ENCODE peak calls at places on chromosomes 7 and 10, in eight cellular contexts. R is fibroblast of pulmonary artery, I is astrocyte of the cerebellum, M is foreskin fibroblast, Y is WERI-Rb-1, B is AG04449, Z is A549, G is cardiac muscle cell. J is an unnamed sample.

GRCh38 chr10:121772890-121773289 is 154.9 kb downstream of the ATE1 start:
- DNase-seq in R (peak), I (no peak), M (peak), Y (no peak), B (no peak), Z (no peak), G (peak), J (no peak)

GRCh38 chr7:21146642-21147423 is 281.1 kb upstream of the SP4 start:
- DNase-seq in R (no peak), I (no peak), M (no peak), Y (no peak), B (no peak), Z (no peak), G (no peak), J (no peak)

GRCh38 chr7:130365093-130365492 is 15.2 kb upstream of the CPA1 start:
- DNase-seq in R (no peak), I (peak), M (no peak), Y (no peak), B (no peak), Z (no peak), G (no peak), J (no peak)

GRCh38 chr10:110305767-110306451 is 1.2 kb upstream of the SMNDC1 start:
- DNase-seq in R (peak), I (peak), M (peak), Y (peak), B (peak), Z (peak), G (peak), J (peak)

GRCh38 chr10:53005612-53006325 is 233.2 kb upstream of the MBL2 start:
- DNase-seq in R (no peak), I (no peak), M (no peak), Y (no peak), B (no peak), Z (no peak), G (no peak), J (no peak)

GRCh38 chr7:2017483-2017891 is 215.3 kb downstream of the MAD1L1 start:
- DNase-seq in R (no peak), I (no peak), M (no peak), Y (no peak), B (no peak), Z (no peak), G (no peak), J (no peak)

GRCh38 chr7:151251926-151252835 is 3.7 kb upstream of the SMARCD3 start:
- DNase-seq in R (peak), I (peak), M (peak), Y (peak), B (no peak), Z (peak), G (peak), J (peak)

GRCh38 chr10:10007972-10008371 is 1009.7 kb upstream of the CELF2 start:
- DNase-seq in R (no peak), I (no peak), M (peak), Y (no peak), B (no peak), Z (no peak), G (no peak), J (peak)

GRCh38 chr10:28367865-28368541 is 65.1 kb upstream of the MPP7 start:
- DNase-seq in R (no peak), I (no peak), M (peak), Y (peak), B (no peak), Z (no peak), G (no peak), J (peak)

GRCh38 chr10:14571866-14572507 is 202.7 kb downstream of the FAM107B start:
- DNase-seq in R (peak), I (peak), M (peak), Y (no peak), B (no peak), Z (peak), G (peak), J (peak)

GRCh38 chr7:101138149-101138870 is 11.4 kb downstream of the SERPINE1 start:
- DNase-seq in R (peak), I (peak), M (peak), Y (peak), B (peak), Z (peak), G (peak), J (peak)

GRCh38 chr7:47690902-47691558 is 109.1 kb upstream of the TNS3 start:
- DNase-seq in R (peak), I (peak), M (peak), Y (no peak), B (no peak), Z (no peak), G (peak), J (no peak)

GRCh38 chr7:38178695-38179344 is 775 bp downstream of the STARD3NL start:
- DNase-seq in R (peak), I (no peak), M (no peak), Y (no peak), B (no peak), Z (no peak), G (no peak), J (no peak)

GRCh38 chr7:99301496-99301895 is 24.2 kb upstream of the ARPC1A start:
- DNase-seq in R (no peak), I (no peak), M (no peak), Y (no peak), B (no peak), Z (no peak), G (no peak), J (no peak)

GRCh38 chr7:99293167-99293566 is 20.5 kb downstream of the MYH16 start:
- DNase-seq in R (no peak), I (no peak), M (no peak), Y (no peak), B (no peak), Z (no peak), G (no peak), J (no peak)

GRCh38 chr7:99292127-99292526 is 19.5 kb downstream of the MYH16 start:
- DNase-seq in R (no peak), I (no peak), M (no peak), Y (no peak), B (no peak), Z (no peak), G (no peak), J (no peak)

GRCh38 chr7:99293650-99294049 is 21.0 kb downstream of the MYH16 start:
- DNase-seq in R (no peak), I (no peak), M (no peak), Y (no peak), B (no peak), Z (no peak), G (no peak), J (no peak)

GRCh38 chr7:99296471-99296870 is 23.8 kb downstream of the MYH16 start:
- DNase-seq in R (no peak), I (no peak), M (no peak), Y (no peak), B (no peak), Z (no peak), G (no peak), J (no peak)
- TF ChIP-seq CTCF in R (no peak), I (no peak), M (no peak), Y (peak), B (no peak), Z (no peak), G (no peak), J (no peak)

GRCh38 chr10:60238408-60239100 is 151.1 kb downstream of the ANK3 start:
- DNase-seq in R (peak), I (peak), M (peak), Y (no peak), B (no peak), Z (peak), G (peak), J (peak)
- TF ChIP-seq CTCF in R (peak), I (peak), M (peak), Y (peak), B (peak), Z (peak), G (peak), J (no peak)

DNA sequence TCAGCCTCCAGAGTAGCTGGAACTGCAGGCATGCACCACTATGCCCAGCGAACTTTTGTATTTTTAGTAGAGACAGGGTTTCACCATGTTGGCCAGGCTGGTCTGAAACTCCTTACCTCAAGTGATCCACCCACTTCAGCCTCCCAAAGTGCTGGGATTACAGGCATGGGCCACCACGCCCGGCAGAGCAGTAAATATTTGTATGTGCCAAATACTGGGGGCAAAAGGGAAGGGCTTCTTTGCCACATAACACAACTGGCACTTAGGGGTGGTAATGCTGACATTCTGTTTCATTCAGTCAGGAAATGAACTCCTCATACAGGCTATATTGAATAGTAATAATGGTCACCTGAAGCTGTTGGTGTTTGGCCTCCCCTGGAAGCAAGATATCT is 41.6 kb downstream of the ACSM6 start:
- DNase-seq in R (no peak), I (no peak), M (no peak), Y (no peak), B (no peak), Z (no peak), G (no peak), J (no peak)
- TF ChIP-seq CTCF in R (no peak), I (no peak), M (no peak), Y (no peak), B (no peak), Z (no peak), G (no peak), J (no peak)

GRCh38 chr10:119667562-119668328 is 16.6 kb downstream of the BAG3 start:
- DNase-seq in R (peak), I (peak), M (peak), Y (peak), B (peak), Z (peak), G (peak), J (peak)
- TF ChIP-seq CTCF in R (peak), I (no peak), M (no peak), Y (peak), B (peak), Z (peak), G (no peak), J (no peak)

J was measured in RWPE1.